ENCODE peak calls at places on chromosomes 4 and X, in six cellular contexts. K is colonic mucosa, G is fibroblast of lung, R is vagina, O is A549, D is heart left ventricle. F is an unnamed sample.

GRCh38 chrX:21666679-21667078 is 8.5 kb upstream of the KLHL34 start:
- DNase-seq in K (no peak), G (peak), R (no peak), O (no peak), D (no peak), F (no peak)

GRCh38 chr4:76267811-76268210 is 16.3 kb downstream of the FAM47E start:
- DNase-seq in K (no peak), G (no peak), R (no peak), O (no peak), D (no peak), F (no peak)

GRCh38 chrX:139930923-139931645 is 1.8 kb downstream of the ATP11C start:
- DNase-seq in K (peak), G (peak), R (no peak), O (peak), D (peak), F (peak)

GRCh38 chr4:108345862-108346530 is 177.3 kb upstream of the LEF1 start:
- DNase-seq in K (no peak), G (peak), R (no peak), O (no peak), D (no peak), F (no peak)

GRCh38 chr4:121973791-121974190 is 21.9 kb upstream of the TRPC3 start:
- DNase-seq in K (no peak), G (no peak), R (no peak), O (no peak), D (no peak), F (no peak)

GRCh38 chr4:6500481-6501135 is 28.2 kb upstream of the PPP2R2C start:
- DNase-seq in K (peak), G (no peak), R (peak), O (no peak), D (no peak), F (no peak)

GRCh38 chr4:42237451-42237850 is 85.0 kb upstream of the BEND4 start:
- DNase-seq in K (no peak), G (no peak), R (no peak), O (no peak), D (no peak), F (no peak)

GRCh38 chr4:57211131-57211530 is 100.9 kb upstream of the IGFBP7 start:
- DNase-seq in K (no peak), G (no peak), R (no peak), O (no peak), D (no peak), F (no peak)

GRCh38 chr4:141731481-141731880 is 95.1 kb downstream of the IL15 start:
- DNase-seq in K (no peak), G (no peak), R (no peak), O (no peak), D (no peak), F (no peak)

GRCh38 chr4:128707864-128708263 is 101.6 kb upstream of the JADE1 start:
- DNase-seq in K (no peak), G (peak), R (no peak), O (no peak), D (no peak), F (no peak)

GRCh38 chr4:141501931-141502330 is 134.5 kb upstream of the IL15 start:
- DNase-seq in K (no peak), G (peak), R (no peak), O (no peak), D (no peak), F (no peak)

GRCh38 chr4:89000844-89001360 is 56.1 kb downstream of the FAM13A start:
- DNase-seq in K (peak), G (peak), R (no peak), O (peak), D (no peak), F (no peak)

GRCh38 chrX:129833153-129834004 is 10.3 kb downstream of the ZDHHC9 start:
- DNase-seq in K (no peak), G (peak), R (no peak), O (no peak), D (no peak), F (no peak)

GRCh38 chr4:168787801-168788200 is 222.3 kb downstream of the CBR4 start:
- DNase-seq in K (no peak), G (peak), R (no peak), O (no peak), D (no peak), F (no peak)

GRCh38 chrX:110852180-110852579 is 56.6 kb upstream of the CHRDL1 start:
- DNase-seq in K (no peak), G (peak), R (no peak), O (peak), D (no peak), F (no peak)

GRCh38 chrX:56576721-56577120 is 13.3 kb downstream of the UBQLN2 start:
- DNase-seq in K (no peak), G (no peak), R (no peak), O (no peak), D (no peak), F (no peak)

GRCh38 chrX:49163555-49164419 is 1.2 kb downstream of the MAGIX start:
- DNase-seq in K (peak), G (peak), R (no peak), O (peak), D (peak), F (peak)

GRCh38 chrX:103565197-103565596 is 20.1 kb upstream of the TCEAL4 start:
- DNase-seq in K (no peak), G (no peak), R (no peak), O (no peak), D (no peak), F (no peak)

DNA sequence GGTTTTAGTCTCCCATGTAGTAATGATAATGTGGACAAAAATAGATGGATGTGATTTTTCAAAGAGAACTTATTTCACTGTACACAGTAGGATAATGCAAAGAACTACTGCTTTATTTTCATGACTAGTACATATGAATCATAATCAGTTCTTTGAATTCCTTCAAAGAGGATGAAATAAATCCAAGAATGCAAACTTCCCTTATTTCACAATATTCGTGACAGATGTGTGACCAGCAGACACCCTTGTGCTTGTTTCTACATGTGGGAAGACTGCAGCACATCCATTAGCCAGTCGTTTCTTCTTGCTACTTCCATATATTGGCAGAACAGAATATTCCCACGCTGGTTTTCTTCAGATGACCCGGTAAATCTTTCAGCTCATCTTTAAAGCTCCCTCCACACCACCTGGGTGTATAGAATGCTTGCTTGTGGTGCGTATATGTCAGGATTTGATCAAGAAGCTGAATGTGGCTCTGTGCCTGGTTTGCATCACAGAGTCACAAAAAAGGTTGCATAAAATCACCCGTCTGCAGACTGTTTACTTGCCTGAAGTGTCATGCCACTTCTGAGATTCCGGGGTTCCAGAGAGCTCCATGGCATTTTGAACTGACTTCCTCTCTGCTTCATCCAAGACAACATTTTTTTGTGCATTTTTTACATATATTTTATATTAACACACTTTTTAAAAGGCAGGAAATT is 47.7 kb upstream of the FAT4 start:
- DNase-seq in K (no peak), G (peak), R (no peak), O (no peak), D (no peak), F (no peak)
- H3K27ac ChIP-seq in K (no peak), G (no peak), R (no peak), O (no peak), D (no peak), F (no peak)

DNA sequence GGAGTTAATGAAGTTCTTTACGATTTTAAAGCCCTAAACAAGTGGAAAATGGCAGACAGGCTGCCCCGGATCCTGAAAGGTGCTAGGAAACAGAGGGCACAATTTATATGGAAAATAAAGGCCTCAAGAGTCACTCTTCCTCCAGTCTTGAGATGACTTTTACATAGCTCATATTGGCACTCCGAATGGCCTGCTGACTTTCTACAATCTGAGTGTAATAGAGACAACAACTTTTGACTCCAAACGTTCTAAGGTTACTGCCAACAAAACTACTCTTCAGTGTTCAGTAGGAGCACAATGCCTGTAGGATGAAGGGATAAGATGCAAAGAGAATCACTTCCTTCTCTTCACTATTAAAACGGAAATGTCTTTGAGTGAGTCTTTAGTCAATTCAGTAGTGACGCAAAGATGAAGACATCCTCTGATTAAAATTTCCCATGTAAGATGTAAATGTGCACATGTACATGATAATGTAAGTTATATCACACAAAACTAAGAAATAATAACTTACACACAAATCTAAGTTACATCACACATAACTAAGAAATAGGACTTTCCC is 40.5 kb downstream of the VEGFC start:
- DNase-seq in K (no peak), G (no peak), R (no peak), O (no peak), D (no peak), F (no peak)
- H3K27ac ChIP-seq in K (no peak), G (peak), R (no peak), O (no peak), D (no peak), F (no peak)

GRCh38 chr4:67746797-67747495 is 7.2 kb downstream of the GNRHR start:
- DNase-seq in K (no peak), G (peak), R (no peak), O (no peak), D (no peak), F (no peak)
- H3K27ac ChIP-seq in K (no peak), G (no peak), R (no peak), O (no peak), D (no peak), F (no peak)

DNA sequence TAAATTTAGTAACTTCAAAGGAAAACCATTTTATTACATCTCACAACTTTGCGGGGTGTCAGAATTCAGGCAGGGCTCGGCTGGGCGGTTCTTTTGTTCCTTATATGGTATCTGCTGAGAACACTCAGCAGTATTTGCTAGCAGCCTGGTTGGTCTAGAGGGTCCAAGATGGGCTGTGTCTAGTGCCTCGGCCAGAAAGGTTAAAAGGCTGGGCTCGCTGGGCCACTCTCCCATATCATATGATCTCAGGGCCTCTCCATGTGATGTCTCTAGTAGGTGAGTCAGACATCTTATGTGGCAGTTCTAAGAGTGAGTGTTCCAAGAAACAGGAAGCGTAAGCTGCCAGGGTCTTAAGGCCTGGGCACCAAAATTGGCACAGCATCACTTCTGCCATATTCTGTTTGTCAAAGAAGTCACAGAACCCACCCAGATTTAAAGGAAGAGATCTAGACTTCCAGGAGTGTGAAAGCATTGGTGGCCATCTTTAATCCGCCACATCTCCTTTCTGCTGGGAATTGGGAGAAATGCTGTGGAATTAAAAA is 100.9 kb upstream of the ATP6AP2 start:
- DNase-seq in K (no peak), G (no peak), R (no peak), O (no peak), D (no peak), F (no peak)
- H3K27ac ChIP-seq in K (no peak), G (no peak), R (no peak), O (no peak), D (no peak), F (no peak)

GRCh38 chrX:1453951-1454785 is 1.5 kb upstream of the ASMTL start:
- DNase-seq in K (peak), G (peak), R (peak), O (peak), D (peak), F (peak)
- H3K27ac ChIP-seq in K (no peak), G (no peak), R (peak), O (peak), D (peak), F (peak)

GRCh38 chr4:186946682-186947294 is 223.1 kb upstream of the FAT1 start:
- DNase-seq in K (peak), G (peak), R (no peak), O (peak), D (no peak), F (no peak)

GRCh38 chr4:186949847-186950246 is 226.2 kb upstream of the FAT1 start:
- DNase-seq in K (no peak), G (no peak), R (no peak), O (no peak), D (no peak), F (no peak)

GRCh38 chr4:186952709-186953108 is 229.1 kb upstream of the FAT1 start:
- DNase-seq in K (no peak), G (no peak), R (no peak), O (no peak), D (no peak), F (no peak)

GRCh38 chr4:186946140-186946539 is 222.5 kb upstream of the FAT1 start:
- DNase-seq in K (peak), G (no peak), R (no peak), O (no peak), D (no peak), F (no peak)

DNA sequence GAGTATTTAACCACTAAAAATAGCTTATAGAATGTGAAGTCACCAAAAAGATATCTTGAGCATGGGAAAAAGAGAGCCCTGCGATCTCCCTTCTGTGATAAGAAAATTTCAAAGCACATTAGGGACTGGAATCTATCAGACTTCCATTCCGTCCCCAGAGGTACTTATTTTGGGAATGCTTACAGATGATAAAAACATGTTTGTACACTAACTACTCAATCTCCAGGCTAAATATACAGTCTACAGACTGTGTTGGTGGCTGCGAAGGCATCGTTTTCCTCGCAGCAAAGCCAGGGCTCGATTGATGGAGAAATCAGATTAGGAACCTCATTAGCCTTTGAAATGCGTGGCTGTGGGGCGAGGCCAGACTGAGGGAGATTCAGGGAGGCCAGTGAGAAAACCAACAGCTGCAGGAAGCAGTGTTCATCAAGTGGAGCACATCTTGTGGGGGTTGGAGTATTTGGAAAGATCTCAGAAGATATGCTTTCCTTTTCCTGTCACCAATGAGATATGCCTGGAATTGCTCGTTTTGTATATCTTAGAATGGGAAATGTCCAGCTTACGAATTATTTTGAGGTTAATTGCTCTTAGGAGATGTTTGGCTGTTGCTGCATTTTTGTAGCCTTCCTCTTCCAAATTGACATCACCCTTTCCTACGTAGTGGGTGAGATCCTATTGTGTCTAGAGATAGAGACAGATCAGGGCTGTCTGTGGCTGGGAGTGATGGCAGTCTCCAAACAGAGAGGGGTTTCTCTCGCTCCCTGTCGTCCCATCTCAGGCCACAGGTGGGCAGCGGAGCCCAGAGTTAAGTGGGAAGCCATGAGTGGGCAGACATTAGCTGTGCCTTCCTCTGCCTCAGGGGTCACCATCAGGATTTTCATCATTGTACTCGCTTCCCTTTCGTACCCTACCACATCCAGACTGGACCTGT is 225.0 kb upstream of the FAT1 start:
- DNase-seq in K (no peak), G (peak), R (no peak), O (peak), D (peak), F (no peak)
- H3K27ac ChIP-seq in K (no peak), G (peak), R (no peak), O (no peak), D (peak), F (no peak)

GRCh38 chr4:189265515-189265914 is 675.2 kb upstream of the FRG1 start:
- DNase-seq in K (no peak), G (no peak), R (no peak), O (no peak), D (no peak), F (no peak)
- H3K27ac ChIP-seq in K (no peak), G (no peak), R (no peak), O (no peak), D (no peak), F (no peak)